ENCODE peak calls at places on chromosome X, in nine cellular contexts. One of them, this sample, is unnamed.

GRCh38 chrX:136204571-136204970 is 46.6 kb downstream of the MAP7D3 start:
- DNase-seq in right cardiac atrium: peak; percentile 58
- DNase-seq in stimulated activated naive CD8-positive, alpha-beta T cell treated with anti-CD3 and anti-CD28 coated beads, Interleukin-15, Interleukin-2, amounts not matched to agents 100 U/mL and 50 U/mL, for 24 hours: no peak
- DNase-seq in AG20443: peak; percentile 51
- DNase-seq in cerebellum: no peak
- DNase-seq in pancreas: no peak
- DNase-seq in mammary epithelial cell: peak; percentile 31
- DNase-seq in H54: no peak
- DNase-seq in activated CD4-positive, alpha-beta T cell treated with anti-CD3 and anti-CD28 coated beads, Interleukin-2, amount 50 U/mL, for 24 hours: no peak
- DNase-seq in this sample: peak; percentile 39

GRCh38 chrX:11296051-11296450 is 2.8 kb downstream of the AMELX start:
- DNase-seq in cerebellum: no peak
- DNase-seq in AG20443: no peak
- DNase-seq in right cardiac atrium: no peak
- DNase-seq in activated CD4-positive, alpha-beta T cell treated with anti-CD3 and anti-CD28 coated beads, Interleukin-2, amount 50 U/mL, for 24 hours: no peak
- DNase-seq in stimulated activated naive CD8-positive, alpha-beta T cell treated with anti-CD3 and anti-CD28 coated beads, Interleukin-15, Interleukin-2, amounts not matched to agents 100 U/mL and 50 U/mL, for 24 hours: no peak
- DNase-seq in pancreas: no peak
- DNase-seq in mammary epithelial cell: no peak
- DNase-seq in H54: no peak
- DNase-seq in this sample: no peak

GRCh38 chrX:43822015-43822414 is 60.2 kb downstream of the MAOB start:
- DNase-seq in AG20443: no peak
- DNase-seq in pancreas: no peak
- DNase-seq in mammary epithelial cell: peak; percentile 40
- DNase-seq in activated CD4-positive, alpha-beta T cell treated with anti-CD3 and anti-CD28 coated beads, Interleukin-2, amount 50 U/mL, for 24 hours: no peak
- DNase-seq in H54: no peak
- DNase-seq in stimulated activated naive CD8-positive, alpha-beta T cell treated with anti-CD3 and anti-CD28 coated beads, Interleukin-15, Interleukin-2, amounts not matched to agents 100 U/mL and 50 U/mL, for 24 hours: no peak
- DNase-seq in cerebellum: no peak
- DNase-seq in right cardiac atrium: no peak
- DNase-seq in this sample: no peak

GRCh38 chrX:118499295-118499694 is 3.7 kb downstream of the DOCK11 start:
- DNase-seq in AG20443: no peak
- DNase-seq in cerebellum: no peak
- DNase-seq in stimulated activated naive CD8-positive, alpha-beta T cell treated with anti-CD3 and anti-CD28 coated beads, Interleukin-15, Interleukin-2, amounts not matched to agents 100 U/mL and 50 U/mL, for 24 hours: no peak
- DNase-seq in right cardiac atrium: no peak
- DNase-seq in pancreas: no peak
- DNase-seq in H54: no peak
- DNase-seq in activated CD4-positive, alpha-beta T cell treated with anti-CD3 and anti-CD28 coated beads, Interleukin-2, amount 50 U/mL, for 24 hours: no peak
- DNase-seq in mammary epithelial cell: no peak
- DNase-seq in this sample: no peak

GRCh38 chrX:819684-820083 is 189.1 kb downstream of the SHOX start:
- DNase-seq in mammary epithelial cell: no peak
- DNase-seq in AG20443: no peak
- DNase-seq in cerebellum: no peak
- DNase-seq in H54: no peak
- DNase-seq in stimulated activated naive CD8-positive, alpha-beta T cell treated with anti-CD3 and anti-CD28 coated beads, Interleukin-15, Interleukin-2, amounts not matched to agents 100 U/mL and 50 U/mL, for 24 hours: no peak
- DNase-seq in right cardiac atrium: no peak
- DNase-seq in pancreas: no peak
- DNase-seq in activated CD4-positive, alpha-beta T cell treated with anti-CD3 and anti-CD28 coated beads, Interleukin-2, amount 50 U/mL, for 24 hours: no peak
- DNase-seq in this sample: no peak

GRCh38 chrX:13078739-13079444 is 34.5 kb upstream of the FAM9C start:
- DNase-seq in right cardiac atrium: peak; percentile 28
- DNase-seq in mammary epithelial cell: no peak
- DNase-seq in pancreas: no peak
- DNase-seq in H54: no peak
- DNase-seq in stimulated activated naive CD8-positive, alpha-beta T cell treated with anti-CD3 and anti-CD28 coated beads, Interleukin-15, Interleukin-2, amounts not matched to agents 100 U/mL and 50 U/mL, for 24 hours: no peak
- DNase-seq in activated CD4-positive, alpha-beta T cell treated with anti-CD3 and anti-CD28 coated beads, Interleukin-2, amount 50 U/mL, for 24 hours: no peak
- DNase-seq in AG20443: peak; percentile 56
- DNase-seq in cerebellum: no peak
- DNase-seq in this sample: no peak

GRCh38 chrX:41922694-41923171 is 621 bp downstream of the CASK start:
- DNase-seq in activated CD4-positive, alpha-beta T cell treated with anti-CD3 and anti-CD28 coated beads, Interleukin-2, amount 50 U/mL, for 24 hours: no peak
- DNase-seq in cerebellum: peak; percentile 12
- DNase-seq in right cardiac atrium: peak; percentile 34
- DNase-seq in pancreas: peak; percentile 67
- DNase-seq in stimulated activated naive CD8-positive, alpha-beta T cell treated with anti-CD3 and anti-CD28 coated beads, Interleukin-15, Interleukin-2, amounts not matched to agents 100 U/mL and 50 U/mL, for 24 hours: peak; percentile 28
- DNase-seq in AG20443: no peak
- DNase-seq in mammary epithelial cell: peak; percentile 14
- DNase-seq in H54: no peak
- DNase-seq in this sample: no peak

GRCh38 chrX:1500701-1501624 is 36.0 kb downstream of the P2RY8 start:
- DNase-seq in AG20443: no peak
- DNase-seq in H54: no peak
- DNase-seq in activated CD4-positive, alpha-beta T cell treated with anti-CD3 and anti-CD28 coated beads, Interleukin-2, amount 50 U/mL, for 24 hours: no peak
- DNase-seq in mammary epithelial cell: no peak
- DNase-seq in stimulated activated naive CD8-positive, alpha-beta T cell treated with anti-CD3 and anti-CD28 coated beads, Interleukin-15, Interleukin-2, amounts not matched to agents 100 U/mL and 50 U/mL, for 24 hours: no peak
- DNase-seq in pancreas: no peak
- DNase-seq in right cardiac atrium: no peak
- DNase-seq in cerebellum: no peak
- DNase-seq in this sample: no peak

GRCh38 chrX:46327229-46328081 is 217.8 kb downstream of the ZNF674 start:
- DNase-seq in mammary epithelial cell: peak; percentile 83
- DNase-seq in cerebellum: no peak
- DNase-seq in right cardiac atrium: peak; percentile 18
- DNase-seq in stimulated activated naive CD8-positive, alpha-beta T cell treated with anti-CD3 and anti-CD28 coated beads, Interleukin-15, Interleukin-2, amounts not matched to agents 100 U/mL and 50 U/mL, for 24 hours: no peak
- DNase-seq in activated CD4-positive, alpha-beta T cell treated with anti-CD3 and anti-CD28 coated beads, Interleukin-2, amount 50 U/mL, for 24 hours: no peak
- DNase-seq in H54: no peak
- DNase-seq in AG20443: peak; percentile 74
- DNase-seq in pancreas: no peak
- DNase-seq in this sample: peak; percentile 57

GRCh38 chrX:128518508-128518907 is 466.3 kb upstream of the ACTRT1 start:
- DNase-seq in mammary epithelial cell: peak; percentile 7
- DNase-seq in activated CD4-positive, alpha-beta T cell treated with anti-CD3 and anti-CD28 coated beads, Interleukin-2, amount 50 U/mL, for 24 hours: no peak
- DNase-seq in cerebellum: no peak
- DNase-seq in pancreas: no peak
- DNase-seq in AG20443: no peak
- DNase-seq in stimulated activated naive CD8-positive, alpha-beta T cell treated with anti-CD3 and anti-CD28 coated beads, Interleukin-15, Interleukin-2, amounts not matched to agents 100 U/mL and 50 U/mL, for 24 hours: no peak
- DNase-seq in H54: no peak
- DNase-seq in right cardiac atrium: no peak
- DNase-seq in this sample: no peak

GRCh38 chrX:110938977-110939732 is 143.5 kb upstream of the CHRDL1 start:
- DNase-seq in AG20443: no peak
- DNase-seq in H54: no peak
- DNase-seq in cerebellum: no peak
- DNase-seq in activated CD4-positive, alpha-beta T cell treated with anti-CD3 and anti-CD28 coated beads, Interleukin-2, amount 50 U/mL, for 24 hours: no peak
- DNase-seq in mammary epithelial cell: no peak
- DNase-seq in stimulated activated naive CD8-positive, alpha-beta T cell treated with anti-CD3 and anti-CD28 coated beads, Interleukin-15, Interleukin-2, amounts not matched to agents 100 U/mL and 50 U/mL, for 24 hours: no peak
- DNase-seq in right cardiac atrium: no peak
- DNase-seq in pancreas: peak; percentile 45
- DNase-seq in this sample: no peak

GRCh38 chrX:141904262-141904661 is 568 bp downstream of the MAGEC1 start:
- DNase-seq in stimulated activated naive CD8-positive, alpha-beta T cell treated with anti-CD3 and anti-CD28 coated beads, Interleukin-15, Interleukin-2, amounts not matched to agents 100 U/mL and 50 U/mL, for 24 hours: no peak
- DNase-seq in activated CD4-positive, alpha-beta T cell treated with anti-CD3 and anti-CD28 coated beads, Interleukin-2, amount 50 U/mL, for 24 hours: no peak
- DNase-seq in AG20443: no peak
- DNase-seq in cerebellum: no peak
- DNase-seq in right cardiac atrium: no peak
- DNase-seq in mammary epithelial cell: no peak
- DNase-seq in H54: no peak
- DNase-seq in pancreas: no peak
- DNase-seq in this sample: no peak

GRCh38 chrX:39618178-39618577 is 479.6 kb downstream of the BCOR start:
- DNase-seq in cerebellum: no peak
- DNase-seq in right cardiac atrium: no peak
- DNase-seq in mammary epithelial cell: no peak
- DNase-seq in activated CD4-positive, alpha-beta T cell treated with anti-CD3 and anti-CD28 coated beads, Interleukin-2, amount 50 U/mL, for 24 hours: no peak
- DNase-seq in stimulated activated naive CD8-positive, alpha-beta T cell treated with anti-CD3 and anti-CD28 coated beads, Interleukin-15, Interleukin-2, amounts not matched to agents 100 U/mL and 50 U/mL, for 24 hours: no peak
- DNase-seq in AG20443: no peak
- DNase-seq in pancreas: no peak
- DNase-seq in H54: no peak
- DNase-seq in this sample: no peak

GRCh38 chrX:39996561-39996960 is 101.2 kb downstream of the BCOR start:
- DNase-seq in mammary epithelial cell: no peak
- DNase-seq in H54: no peak
- DNase-seq in cerebellum: no peak
- DNase-seq in activated CD4-positive, alpha-beta T cell treated with anti-CD3 and anti-CD28 coated beads, Interleukin-2, amount 50 U/mL, for 24 hours: no peak
- DNase-seq in AG20443: no peak
- DNase-seq in stimulated activated naive CD8-positive, alpha-beta T cell treated with anti-CD3 and anti-CD28 coated beads, Interleukin-15, Interleukin-2, amounts not matched to agents 100 U/mL and 50 U/mL, for 24 hours: no peak
- DNase-seq in right cardiac atrium: no peak
- DNase-seq in pancreas: no peak
- DNase-seq in this sample: no peak

GRCh38 chrX:153669174-153669890 is 4.3 kb downstream of the PNCK start:
- DNase-seq in H54: no peak
- DNase-seq in AG20443: peak; percentile 55
- DNase-seq in right cardiac atrium: no peak
- DNase-seq in pancreas: peak; percentile 70
- DNase-seq in activated CD4-positive, alpha-beta T cell treated with anti-CD3 and anti-CD28 coated beads, Interleukin-2, amount 50 U/mL, for 24 hours: no peak
- DNase-seq in mammary epithelial cell: no peak
- DNase-seq in cerebellum: no peak
- DNase-seq in stimulated activated naive CD8-positive, alpha-beta T cell treated with anti-CD3 and anti-CD28 coated beads, Interleukin-15, Interleukin-2, amounts not matched to agents 100 U/mL and 50 U/mL, for 24 hours: peak; percentile 57
- DNase-seq in this sample: no peak

GRCh38 chrX:50723006-50723405 is 91.0 kb downstream of the SHROOM4 start:
- DNase-seq in right cardiac atrium: no peak
- DNase-seq in stimulated activated naive CD8-positive, alpha-beta T cell treated with anti-CD3 and anti-CD28 coated beads, Interleukin-15, Interleukin-2, amounts not matched to agents 100 U/mL and 50 U/mL, for 24 hours: no peak
- DNase-seq in mammary epithelial cell: no peak
- DNase-seq in AG20443: no peak
- DNase-seq in H54: no peak
- DNase-seq in cerebellum: no peak
- DNase-seq in activated CD4-positive, alpha-beta T cell treated with anti-CD3 and anti-CD28 coated beads, Interleukin-2, amount 50 U/mL, for 24 hours: no peak
- DNase-seq in pancreas: no peak
- DNase-seq in this sample: no peak

GRCh38 chrX:128928636-128929035 is 594.7 kb downstream of the SMARCA1 start:
- DNase-seq in mammary epithelial cell: no peak
- DNase-seq in AG20443: no peak
- DNase-seq in cerebellum: no peak
- DNase-seq in activated CD4-positive, alpha-beta T cell treated with anti-CD3 and anti-CD28 coated beads, Interleukin-2, amount 50 U/mL, for 24 hours: no peak
- DNase-seq in right cardiac atrium: no peak
- DNase-seq in H54: no peak
- DNase-seq in stimulated activated naive CD8-positive, alpha-beta T cell treated with anti-CD3 and anti-CD28 coated beads, Interleukin-15, Interleukin-2, amounts not matched to agents 100 U/mL and 50 U/mL, for 24 hours: no peak
- DNase-seq in pancreas: no peak
- DNase-seq in this sample: no peak

GRCh38 chrX:151929131-151929530 is 16.4 kb downstream of the MAGEA4 start:
- DNase-seq in right cardiac atrium: no peak
- DNase-seq in cerebellum: no peak
- DNase-seq in pancreas: no peak
- DNase-seq in activated CD4-positive, alpha-beta T cell treated with anti-CD3 and anti-CD28 coated beads, Interleukin-2, amount 50 U/mL, for 24 hours: no peak
- DNase-seq in stimulated activated naive CD8-positive, alpha-beta T cell treated with anti-CD3 and anti-CD28 coated beads, Interleukin-15, Interleukin-2, amounts not matched to agents 100 U/mL and 50 U/mL, for 24 hours: no peak
- DNase-seq in H54: no peak
- DNase-seq in mammary epithelial cell: no peak
- DNase-seq in AG20443: peak; percentile 18
- DNase-seq in this sample: no peak

GRCh38 chrX:18833071-18833731 is 125.8 kb downstream of the PPEF1 start:
- DNase-seq in right cardiac atrium: peak; percentile 68
- DNase-seq in activated CD4-positive, alpha-beta T cell treated with anti-CD3 and anti-CD28 coated beads, Interleukin-2, amount 50 U/mL, for 24 hours: no peak
- DNase-seq in H54: no peak
- DNase-seq in stimulated activated naive CD8-positive, alpha-beta T cell treated with anti-CD3 and anti-CD28 coated beads, Interleukin-15, Interleukin-2, amounts not matched to agents 100 U/mL and 50 U/mL, for 24 hours: no peak
- DNase-seq in cerebellum: peak; percentile 2
- DNase-seq in mammary epithelial cell: no peak
- DNase-seq in AG20443: peak; percentile 34
- DNase-seq in pancreas: no peak
- DNase-seq in this sample: no peak

GRCh38 chrX:12567857-12568256 is 223.4 kb upstream of the PRPS2 start:
- DNase-seq in stimulated activated naive CD8-positive, alpha-beta T cell treated with anti-CD3 and anti-CD28 coated beads, Interleukin-15, Interleukin-2, amounts not matched to agents 100 U/mL and 50 U/mL, for 24 hours: no peak
- DNase-seq in pancreas: no peak
- DNase-seq in AG20443: peak; percentile 7
- DNase-seq in mammary epithelial cell: no peak
- DNase-seq in activated CD4-positive, alpha-beta T cell treated with anti-CD3 and anti-CD28 coated beads, Interleukin-2, amount 50 U/mL, for 24 hours: no peak
- DNase-seq in cerebellum: no peak
- DNase-seq in right cardiac atrium: no peak
- DNase-seq in H54: no peak
- DNase-seq in this sample: no peak

GRCh38 chrX:134999469-134999868 is 8.7 kb downstream of the SMIM10 start:
- DNase-seq in cerebellum: peak; percentile 10
- DNase-seq in right cardiac atrium: no peak
- DNase-seq in mammary epithelial cell: peak; percentile 19
- DNase-seq in H54: no peak
- DNase-seq in stimulated activated naive CD8-positive, alpha-beta T cell treated with anti-CD3 and anti-CD28 coated beads, Interleukin-15, Interleukin-2, amounts not matched to agents 100 U/mL and 50 U/mL, for 24 hours: no peak
- DNase-seq in pancreas: no peak
- DNase-seq in activated CD4-positive, alpha-beta T cell treated with anti-CD3 and anti-CD28 coated beads, Interleukin-2, amount 50 U/mL, for 24 hours: no peak
- DNase-seq in AG20443: peak; percentile 40
- DNase-seq in this sample: no peak

GRCh38 chrX:30196322-30196721 is 19.0 kb upstream of the MAGEB2 start:
- DNase-seq in AG20443: peak; percentile 15
- DNase-seq in stimulated activated naive CD8-positive, alpha-beta T cell treated with anti-CD3 and anti-CD28 coated beads, Interleukin-15, Interleukin-2, amounts not matched to agents 100 U/mL and 50 U/mL, for 24 hours: no peak
- DNase-seq in activated CD4-positive, alpha-beta T cell treated with anti-CD3 and anti-CD28 coated beads, Interleukin-2, amount 50 U/mL, for 24 hours: no peak
- DNase-seq in cerebellum: no peak
- DNase-seq in right cardiac atrium: no peak
- DNase-seq in H54: no peak
- DNase-seq in pancreas: no peak
- DNase-seq in mammary epithelial cell: peak; percentile 1
- DNase-seq in this sample: no peak

This sample was measured in lung.